ENCODE peak calls at places on chromosomes 7 and 10, in four cellular contexts. One of them, this sample, is unnamed. For H3K27me3 and H3K9me3, the result is how much of the 10 kb centered on the place peaks cover.

GRCh38 chr10:107653832-107654287 is 489.4 kb upstream of the SORCS1 start:
- DNase-seq in adipocyte: peak
- DNase-seq in CD4-positive, CD25-positive, alpha-beta regulatory T cell: peak
- DNase-seq in SJSA1: peak
- DNase-seq in this sample: peak

GRCh38 chr10:73888514-73888913 is 14.2 kb upstream of the CAMK2G start:
- DNase-seq in adipocyte: peak
- DNase-seq in CD4-positive, CD25-positive, alpha-beta regulatory T cell: no peak
- DNase-seq in SJSA1: no peak
- DNase-seq in this sample: no peak

GRCh38 chr7:76303829-76304505 is 1.5 kb downstream of the HSPB1 start:
- DNase-seq in adipocyte: no peak
- DNase-seq in CD4-positive, CD25-positive, alpha-beta regulatory T cell: peak
- DNase-seq in SJSA1: no peak
- DNase-seq in this sample: no peak

GRCh38 chr7:95804090-95804489 is 31.7 kb downstream of the DYNC1I1 start:
- DNase-seq in adipocyte: no peak
- DNase-seq in CD4-positive, CD25-positive, alpha-beta regulatory T cell: no peak
- DNase-seq in SJSA1: no peak
- DNase-seq in this sample: no peak

GRCh38 chr10:100522107-100522811 is 2.6 kb upstream of the SEC31B start:
- DNase-seq in adipocyte: no peak
- DNase-seq in CD4-positive, CD25-positive, alpha-beta regulatory T cell: no peak
- DNase-seq in SJSA1: no peak
- DNase-seq in this sample: no peak

GRCh38 chr7:46286346-46286745 is 365.3 kb upstream of the IGFBP3 start:
- DNase-seq in adipocyte: no peak
- DNase-seq in CD4-positive, CD25-positive, alpha-beta regulatory T cell: no peak
- DNase-seq in SJSA1: no peak
- DNase-seq in this sample: no peak

GRCh38 chr10:30743586-30743985 is 114.0 kb upstream of the LYZL2 start:
- DNase-seq in adipocyte: no peak
- DNase-seq in CD4-positive, CD25-positive, alpha-beta regulatory T cell: no peak
- DNase-seq in SJSA1: no peak
- DNase-seq in this sample: no peak

GRCh38 chr10:47318706-47319105 is 3.5 kb upstream of the GDF2 start:
- DNase-seq in adipocyte: no peak
- DNase-seq in CD4-positive, CD25-positive, alpha-beta regulatory T cell: no peak
- DNase-seq in SJSA1: no peak
- DNase-seq in this sample: peak

GRCh38 chr10:115056186-115056585 is 37.0 kb upstream of the ATRNL1 start:
- DNase-seq in adipocyte: no peak
- DNase-seq in CD4-positive, CD25-positive, alpha-beta regulatory T cell: no peak
- DNase-seq in SJSA1: no peak
- DNase-seq in this sample: no peak

GRCh38 chr10:45811075-45811474 is 36.2 kb downstream of the AGAP4 start:
- DNase-seq in adipocyte: no peak
- DNase-seq in CD4-positive, CD25-positive, alpha-beta regulatory T cell: no peak
- DNase-seq in SJSA1: no peak
- DNase-seq in this sample: no peak

GRCh38 chr10:16950686-16951681 is 133.8 kb upstream of the RSU1 start:
- DNase-seq in adipocyte: peak
- DNase-seq in CD4-positive, CD25-positive, alpha-beta regulatory T cell: no peak
- DNase-seq in SJSA1: peak
- DNase-seq in this sample: peak

GRCh38 chr7:51263631-51264484 is 52.8 kb downstream of the COBL start:
- DNase-seq in adipocyte: no peak
- DNase-seq in CD4-positive, CD25-positive, alpha-beta regulatory T cell: no peak
- DNase-seq in SJSA1: no peak
- DNase-seq in this sample: no peak

GRCh38 chr10:78630944-78631838 is 437.6 kb upstream of the ZMIZ1 start:
- DNase-seq in adipocyte: no peak
- DNase-seq in CD4-positive, CD25-positive, alpha-beta regulatory T cell: no peak
- DNase-seq in SJSA1: peak
- DNase-seq in this sample: no peak

GRCh38 chr7:36639826-36640225 is 84.5 kb downstream of the AOAH start:
- DNase-seq in adipocyte: no peak
- DNase-seq in CD4-positive, CD25-positive, alpha-beta regulatory T cell: peak
- DNase-seq in SJSA1: no peak
- DNase-seq in this sample: no peak

GRCh38 chr7:99579956-99580777 is 17.9 kb upstream of the TMEM225B start:
- DNase-seq in adipocyte: peak
- DNase-seq in CD4-positive, CD25-positive, alpha-beta regulatory T cell: peak
- DNase-seq in SJSA1: peak
- DNase-seq in this sample: no peak

GRCh38 chr7:2821842-2822507 is 22.1 kb downstream of the GNA12 start:
- DNase-seq in adipocyte: peak
- DNase-seq in CD4-positive, CD25-positive, alpha-beta regulatory T cell: no peak
- DNase-seq in SJSA1: peak
- DNase-seq in this sample: peak

GRCh38 chr10:52004342-52004949 is 305.1 kb upstream of the CSTF2T start:
- DNase-seq in adipocyte: peak
- DNase-seq in CD4-positive, CD25-positive, alpha-beta regulatory T cell: peak
- DNase-seq in SJSA1: peak
- DNase-seq in this sample: no peak

GRCh38 chr7:1844956-1845390 is 174.9 kb downstream of the ELFN1 start:
- DNase-seq in adipocyte: no peak
- DNase-seq in CD4-positive, CD25-positive, alpha-beta regulatory T cell: no peak
- DNase-seq in SJSA1: no peak
- DNase-seq in this sample: no peak

GRCh38 chr7:99843808-99844207 is 16.0 kb downstream of the CYP3A43 start:
- DNase-seq in adipocyte: no peak
- DNase-seq in CD4-positive, CD25-positive, alpha-beta regulatory T cell: no peak
- DNase-seq in SJSA1: no peak
- DNase-seq in this sample: no peak

GRCh38 chr10:89241491-89242339 is 9.9 kb downstream of the LIPA start:
- DNase-seq in adipocyte: peak
- DNase-seq in CD4-positive, CD25-positive, alpha-beta regulatory T cell: no peak
- DNase-seq in SJSA1: no peak
- DNase-seq in this sample: no peak
- H3K4me3 ChIP-seq in adipocyte: peak
- H3K4me3 ChIP-seq in CD4-positive, CD25-positive, alpha-beta regulatory T cell: no peak
- H3K4me3 ChIP-seq in SJSA1: no peak
- H3K4me3 ChIP-seq in this sample: no peak

GRCh38 chr10:103584216-103585010 is 90.9 kb downstream of the NEURL1 start:
- DNase-seq in adipocyte: peak
- DNase-seq in CD4-positive, CD25-positive, alpha-beta regulatory T cell: peak
- DNase-seq in SJSA1: no peak
- DNase-seq in this sample: no peak
- H3K27me3 ChIP-seq in adipocyte: under half
- H3K27me3 ChIP-seq in CD4-positive, CD25-positive, alpha-beta regulatory T cell: under half
- H3K27me3 ChIP-seq in SJSA1: under half
- H3K27me3 ChIP-seq in this sample: under half

DNA sequence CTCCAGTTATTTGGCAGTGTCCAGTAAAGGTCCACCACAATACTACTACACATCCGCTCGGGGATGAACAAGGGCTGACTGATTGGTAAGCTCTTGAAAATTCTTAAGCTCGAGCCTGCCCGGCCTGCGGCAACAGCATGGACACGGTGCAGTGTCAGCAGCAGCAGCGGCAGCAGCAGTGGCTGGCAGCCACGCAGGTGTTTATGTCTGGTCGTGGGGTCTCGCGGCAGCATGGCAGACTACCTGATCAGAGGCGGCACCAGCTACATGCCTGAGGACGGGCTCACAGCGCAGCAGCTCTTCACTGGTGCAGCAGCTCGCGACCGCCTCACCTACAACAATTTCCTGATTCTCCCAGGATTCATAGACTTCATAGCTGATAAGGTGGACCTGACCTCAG is 19.6 kb upstream of the TRIM24 start:
- DNase-seq in adipocyte: no peak
- DNase-seq in CD4-positive, CD25-positive, alpha-beta regulatory T cell: no peak
- DNase-seq in SJSA1: no peak
- DNase-seq in this sample: no peak
- H3K9me3 ChIP-seq in adipocyte: under half
- H3K9me3 ChIP-seq in CD4-positive, CD25-positive, alpha-beta regulatory T cell: under half
- H3K9me3 ChIP-seq in SJSA1: under half
- H3K9me3 ChIP-seq in this sample: under half

DNA sequence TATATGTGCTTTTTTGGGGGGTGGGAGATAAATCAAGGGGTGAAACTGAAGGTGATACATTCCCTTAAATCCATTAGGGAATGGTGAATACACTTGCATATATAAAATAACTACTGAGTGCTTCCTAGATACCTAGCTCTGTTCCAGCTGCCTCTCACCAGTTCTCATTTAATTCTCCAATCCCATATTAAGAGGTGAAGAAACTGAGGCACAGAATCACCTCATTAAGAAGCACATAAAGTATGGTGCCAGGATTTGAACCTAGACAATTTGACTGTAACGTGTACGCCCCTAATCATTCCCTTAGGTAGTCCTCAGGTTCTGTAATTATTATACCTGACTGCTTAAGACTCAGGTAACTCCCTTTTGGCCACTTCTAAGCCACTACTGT is 1.5 kb upstream of the SFR1 start:
- DNase-seq in adipocyte: no peak
- DNase-seq in CD4-positive, CD25-positive, alpha-beta regulatory T cell: no peak
- DNase-seq in SJSA1: no peak
- DNase-seq in this sample: no peak
- H3K4me3 ChIP-seq in adipocyte: peak
- H3K4me3 ChIP-seq in CD4-positive, CD25-positive, alpha-beta regulatory T cell: peak
- H3K4me3 ChIP-seq in SJSA1: peak
- H3K4me3 ChIP-seq in this sample: peak

GRCh38 chr10:71451754-71452153 is 55.0 kb downstream of the CDH23 start:
- DNase-seq in adipocyte: no peak
- DNase-seq in CD4-positive, CD25-positive, alpha-beta regulatory T cell: no peak
- DNase-seq in SJSA1: no peak
- DNase-seq in this sample: no peak
- H3K27me3 ChIP-seq in adipocyte: under half
- H3K27me3 ChIP-seq in CD4-positive, CD25-positive, alpha-beta regulatory T cell: under half
- H3K27me3 ChIP-seq in SJSA1: under half
- H3K27me3 ChIP-seq in this sample: under half

This sample was measured in MG63.